ENCODE peak calls at places on chromosomes 11 and 22, in five cellular contexts. One of them, this sample, is unnamed.

GRCh38 chr11:75024764-75025211 is 36.1 kb downstream of the NEU3 start:
- DNase-seq in NCI-H748 treated with DMSO at 0.1 percent for 48 hours: no peak
- DNase-seq in NCI-H1417: peak; percentile 15
- DNase-seq in stimulated activated CD8-positive, alpha-beta memory T cell treated with anti-CD3 and anti-CD28 coated beads, Interleukin-15, amount 100 ng/mL, for 24 hours: no peak
- DNase-seq in kidney glomerular epithelial cell: no peak
- DNase-seq in this sample: no peak

GRCh38 chr22:22099194-22099486 is 116.6 kb upstream of the TOP3B start:
- DNase-seq in NCI-H748 treated with DMSO at 0.1 percent for 48 hours: no peak
- DNase-seq in NCI-H1417: no peak
- DNase-seq in stimulated activated CD8-positive, alpha-beta memory T cell treated with anti-CD3 and anti-CD28 coated beads, Interleukin-15, amount 100 ng/mL, for 24 hours: no peak
- DNase-seq in kidney glomerular epithelial cell: no peak
- DNase-seq in this sample: no peak

GRCh38 chr11:62410972-62411371 is 7.9 kb upstream of the SCGB1A1 start:
- DNase-seq in NCI-H748 treated with DMSO at 0.1 percent for 48 hours: no peak
- DNase-seq in NCI-H1417: no peak
- DNase-seq in stimulated activated CD8-positive, alpha-beta memory T cell treated with anti-CD3 and anti-CD28 coated beads, Interleukin-15, amount 100 ng/mL, for 24 hours: no peak
- DNase-seq in kidney glomerular epithelial cell: no peak
- DNase-seq in this sample: no peak

GRCh38 chr22:41254230-41254629 is 13.5 kb upstream of the CHADL start:
- DNase-seq in NCI-H748 treated with DMSO at 0.1 percent for 48 hours: no peak
- DNase-seq in NCI-H1417: no peak
- DNase-seq in stimulated activated CD8-positive, alpha-beta memory T cell treated with anti-CD3 and anti-CD28 coated beads, Interleukin-15, amount 100 ng/mL, for 24 hours: no peak
- DNase-seq in kidney glomerular epithelial cell: no peak
- DNase-seq in this sample: no peak

GRCh38 chr22:36292823-36293530 is 40.0 kb downstream of the APOL1 start:
- DNase-seq in NCI-H748 treated with DMSO at 0.1 percent for 48 hours: no peak
- DNase-seq in NCI-H1417: no peak
- DNase-seq in stimulated activated CD8-positive, alpha-beta memory T cell treated with anti-CD3 and anti-CD28 coated beads, Interleukin-15, amount 100 ng/mL, for 24 hours: no peak
- DNase-seq in kidney glomerular epithelial cell: no peak
- DNase-seq in this sample: no peak

GRCh38 chr11:60756307-60757032 is at the start of gene MS4A15:
- DNase-seq in NCI-H748 treated with DMSO at 0.1 percent for 48 hours: no peak
- DNase-seq in NCI-H1417: no peak
- DNase-seq in stimulated activated CD8-positive, alpha-beta memory T cell treated with anti-CD3 and anti-CD28 coated beads, Interleukin-15, amount 100 ng/mL, for 24 hours: no peak
- DNase-seq in kidney glomerular epithelial cell: no peak
- DNase-seq in this sample: no peak

GRCh38 chr11:27191061-27191460 is 150.4 kb downstream of the BBOX1 start:
- DNase-seq in NCI-H748 treated with DMSO at 0.1 percent for 48 hours: no peak
- DNase-seq in NCI-H1417: no peak
- DNase-seq in stimulated activated CD8-positive, alpha-beta memory T cell treated with anti-CD3 and anti-CD28 coated beads, Interleukin-15, amount 100 ng/mL, for 24 hours: no peak
- DNase-seq in kidney glomerular epithelial cell: no peak
- DNase-seq in this sample: no peak

GRCh38 chr11:83862691-83863090 is 576.5 kb upstream of the CCDC90B start:
- DNase-seq in NCI-H748 treated with DMSO at 0.1 percent for 48 hours: no peak
- DNase-seq in NCI-H1417: no peak
- DNase-seq in stimulated activated CD8-positive, alpha-beta memory T cell treated with anti-CD3 and anti-CD28 coated beads, Interleukin-15, amount 100 ng/mL, for 24 hours: no peak
- DNase-seq in kidney glomerular epithelial cell: no peak
- DNase-seq in this sample: no peak

GRCh38 chr11:121810291-121810690 is 305.7 kb downstream of the BLID start:
- DNase-seq in NCI-H748 treated with DMSO at 0.1 percent for 48 hours: no peak
- DNase-seq in NCI-H1417: no peak
- DNase-seq in stimulated activated CD8-positive, alpha-beta memory T cell treated with anti-CD3 and anti-CD28 coated beads, Interleukin-15, amount 100 ng/mL, for 24 hours: no peak
- DNase-seq in kidney glomerular epithelial cell: no peak
- DNase-seq in this sample: no peak

GRCh38 chr11:3109921-3110706 is 52.9 kb upstream of the CARS1 start:
- DNase-seq in NCI-H748 treated with DMSO at 0.1 percent for 48 hours: peak; percentile 38
- DNase-seq in NCI-H1417: no peak
- DNase-seq in stimulated activated CD8-positive, alpha-beta memory T cell treated with anti-CD3 and anti-CD28 coated beads, Interleukin-15, amount 100 ng/mL, for 24 hours: no peak
- DNase-seq in kidney glomerular epithelial cell: no peak
- DNase-seq in this sample: no peak

GRCh38 chr11:551131-551530 is 9.4 kb downstream of the LMNTD2 start:
- DNase-seq in NCI-H748 treated with DMSO at 0.1 percent for 48 hours: no peak
- DNase-seq in NCI-H1417: no peak
- DNase-seq in stimulated activated CD8-positive, alpha-beta memory T cell treated with anti-CD3 and anti-CD28 coated beads, Interleukin-15, amount 100 ng/mL, for 24 hours: no peak
- DNase-seq in kidney glomerular epithelial cell: no peak
- DNase-seq in this sample: no peak

GRCh38 chr11:44815917-44816456 is 89.2 kb downstream of the TSPAN18 start:
- DNase-seq in NCI-H748 treated with DMSO at 0.1 percent for 48 hours: no peak
- DNase-seq in NCI-H1417: no peak
- DNase-seq in stimulated activated CD8-positive, alpha-beta memory T cell treated with anti-CD3 and anti-CD28 coated beads, Interleukin-15, amount 100 ng/mL, for 24 hours: no peak
- DNase-seq in kidney glomerular epithelial cell: no peak
- DNase-seq in this sample: no peak

GRCh38 chr11:63813563-63814382 is 517 bp downstream of the SPINDOC start:
- DNase-seq in NCI-H748 treated with DMSO at 0.1 percent for 48 hours: peak; percentile 15
- DNase-seq in NCI-H1417: peak; percentile 87
- DNase-seq in stimulated activated CD8-positive, alpha-beta memory T cell treated with anti-CD3 and anti-CD28 coated beads, Interleukin-15, amount 100 ng/mL, for 24 hours: no peak
- DNase-seq in kidney glomerular epithelial cell: no peak
- DNase-seq in this sample: peak; percentile 13

GRCh38 chr22:46030241-46030880 is 53.4 kb upstream of the WNT7B start:
- DNase-seq in NCI-H748 treated with DMSO at 0.1 percent for 48 hours: no peak
- DNase-seq in NCI-H1417: no peak
- DNase-seq in stimulated activated CD8-positive, alpha-beta memory T cell treated with anti-CD3 and anti-CD28 coated beads, Interleukin-15, amount 100 ng/mL, for 24 hours: no peak
- DNase-seq in kidney glomerular epithelial cell: no peak
- DNase-seq in this sample: no peak

GRCh38 chr11:60891103-60891741 is 15.2 kb downstream of the PRPF19 start:
- DNase-seq in NCI-H748 treated with DMSO at 0.1 percent for 48 hours: no peak
- DNase-seq in NCI-H1417: no peak
- DNase-seq in stimulated activated CD8-positive, alpha-beta memory T cell treated with anti-CD3 and anti-CD28 coated beads, Interleukin-15, amount 100 ng/mL, for 24 hours: no peak
- DNase-seq in kidney glomerular epithelial cell: no peak
- DNase-seq in this sample: no peak

GRCh38 chr11:67631427-67631826 is 1.7 kb upstream of the NUDT8 start:
- DNase-seq in NCI-H748 treated with DMSO at 0.1 percent for 48 hours: no peak
- DNase-seq in NCI-H1417: no peak
- DNase-seq in stimulated activated CD8-positive, alpha-beta memory T cell treated with anti-CD3 and anti-CD28 coated beads, Interleukin-15, amount 100 ng/mL, for 24 hours: no peak
- DNase-seq in kidney glomerular epithelial cell: no peak
- DNase-seq in this sample: no peak

GRCh38 chr11:115665345-115665901 is 161.2 kb upstream of the CADM1 start:
- DNase-seq in NCI-H748 treated with DMSO at 0.1 percent for 48 hours: no peak
- DNase-seq in NCI-H1417: no peak
- DNase-seq in stimulated activated CD8-positive, alpha-beta memory T cell treated with anti-CD3 and anti-CD28 coated beads, Interleukin-15, amount 100 ng/mL, for 24 hours: no peak
- DNase-seq in kidney glomerular epithelial cell: no peak
- DNase-seq in this sample: no peak

GRCh38 chr22:45129703-45130524 is 33.8 kb upstream of the NUP50 start:
- DNase-seq in NCI-H748 treated with DMSO at 0.1 percent for 48 hours: no peak
- DNase-seq in NCI-H1417: no peak
- DNase-seq in stimulated activated CD8-positive, alpha-beta memory T cell treated with anti-CD3 and anti-CD28 coated beads, Interleukin-15, amount 100 ng/mL, for 24 hours: no peak
- DNase-seq in kidney glomerular epithelial cell: no peak
- DNase-seq in this sample: no peak

GRCh38 chr11:65111537-65112225 is at the start of gene TM7SF2:
- DNase-seq in NCI-H748 treated with DMSO at 0.1 percent for 48 hours: peak; percentile 95
- DNase-seq in NCI-H1417: peak; percentile 99
- DNase-seq in stimulated activated CD8-positive, alpha-beta memory T cell treated with anti-CD3 and anti-CD28 coated beads, Interleukin-15, amount 100 ng/mL, for 24 hours: peak; percentile 75
- DNase-seq in kidney glomerular epithelial cell: peak; percentile 83
- DNase-seq in this sample: peak; percentile 93

GRCh38 chr11:78954261-78954660 is 379.6 kb upstream of the NARS2 start:
- DNase-seq in NCI-H748 treated with DMSO at 0.1 percent for 48 hours: no peak
- DNase-seq in NCI-H1417: peak; percentile 24
- DNase-seq in stimulated activated CD8-positive, alpha-beta memory T cell treated with anti-CD3 and anti-CD28 coated beads, Interleukin-15, amount 100 ng/mL, for 24 hours: no peak
- DNase-seq in kidney glomerular epithelial cell: no peak
- DNase-seq in this sample: no peak

GRCh38 chr11:47415949-47416472 is 7.6 kb downstream of the SLC39A13 start:
- DNase-seq in NCI-H748 treated with DMSO at 0.1 percent for 48 hours: no peak
- DNase-seq in NCI-H1417: no peak
- DNase-seq in stimulated activated CD8-positive, alpha-beta memory T cell treated with anti-CD3 and anti-CD28 coated beads, Interleukin-15, amount 100 ng/mL, for 24 hours: no peak
- DNase-seq in kidney glomerular epithelial cell: peak; percentile 83
- DNase-seq in this sample: no peak

GRCh38 chr22:28229566-28230483 is 310.8 kb upstream of the PITPNB start:
- DNase-seq in NCI-H748 treated with DMSO at 0.1 percent for 48 hours: no peak
- DNase-seq in NCI-H1417: no peak
- DNase-seq in stimulated activated CD8-positive, alpha-beta memory T cell treated with anti-CD3 and anti-CD28 coated beads, Interleukin-15, amount 100 ng/mL, for 24 hours: no peak
- DNase-seq in kidney glomerular epithelial cell: no peak
- DNase-seq in this sample: no peak

GRCh38 chr11:62450543-62451242 is 31.9 kb downstream of the SCGB1A1 start:
- DNase-seq in NCI-H748 treated with DMSO at 0.1 percent for 48 hours: no peak
- DNase-seq in NCI-H1417: no peak
- DNase-seq in stimulated activated CD8-positive, alpha-beta memory T cell treated with anti-CD3 and anti-CD28 coated beads, Interleukin-15, amount 100 ng/mL, for 24 hours: no peak
- DNase-seq in kidney glomerular epithelial cell: no peak
- DNase-seq in this sample: no peak

GRCh38 chr11:81916459-81916858 is 817.2 kb downstream of the FAM181B start:
- DNase-seq in NCI-H748 treated with DMSO at 0.1 percent for 48 hours: no peak
- DNase-seq in NCI-H1417: no peak
- DNase-seq in stimulated activated CD8-positive, alpha-beta memory T cell treated with anti-CD3 and anti-CD28 coated beads, Interleukin-15, amount 100 ng/mL, for 24 hours: no peak
- DNase-seq in kidney glomerular epithelial cell: no peak
- DNase-seq in this sample: no peak

GRCh38 chr11:111302298-111302697 is 4.0 kb downstream of the POU2AF3 start:
- DNase-seq in NCI-H748 treated with DMSO at 0.1 percent for 48 hours: no peak
- DNase-seq in NCI-H1417: no peak
- DNase-seq in stimulated activated CD8-positive, alpha-beta memory T cell treated with anti-CD3 and anti-CD28 coated beads, Interleukin-15, amount 100 ng/mL, for 24 hours: no peak
- DNase-seq in kidney glomerular epithelial cell: no peak
- DNase-seq in this sample: no peak

GRCh38 chr11:72753341-72754148 is 1.3 kb upstream of the ARAP1 start:
- DNase-seq in NCI-H748 treated with DMSO at 0.1 percent for 48 hours: no peak
- DNase-seq in NCI-H1417: no peak
- DNase-seq in stimulated activated CD8-positive, alpha-beta memory T cell treated with anti-CD3 and anti-CD28 coated beads, Interleukin-15, amount 100 ng/mL, for 24 hours: no peak
- DNase-seq in kidney glomerular epithelial cell: no peak
- DNase-seq in this sample: no peak

GRCh38 chr11:17894929-17895658 is 117.8 kb downstream of the SERGEF start:
- DNase-seq in NCI-H748 treated with DMSO at 0.1 percent for 48 hours: no peak
- DNase-seq in NCI-H1417: no peak
- DNase-seq in stimulated activated CD8-positive, alpha-beta memory T cell treated with anti-CD3 and anti-CD28 coated beads, Interleukin-15, amount 100 ng/mL, for 24 hours: no peak
- DNase-seq in kidney glomerular epithelial cell: no peak
- DNase-seq in this sample: no peak

GRCh38 chr11:66823700-66824099 is 19.5 kb upstream of the RCE1 start:
- DNase-seq in NCI-H748 treated with DMSO at 0.1 percent for 48 hours: no peak
- DNase-seq in NCI-H1417: no peak
- DNase-seq in stimulated activated CD8-positive, alpha-beta memory T cell treated with anti-CD3 and anti-CD28 coated beads, Interleukin-15, amount 100 ng/mL, for 24 hours: no peak
- DNase-seq in kidney glomerular epithelial cell: no peak
- DNase-seq in this sample: no peak

GRCh38 chr11:118634435-118635236 is 27.2 kb downstream of the PHLDB1 start:
- DNase-seq in NCI-H748 treated with DMSO at 0.1 percent for 48 hours: peak; percentile 26
- DNase-seq in NCI-H1417: peak; percentile 82
- DNase-seq in stimulated activated CD8-positive, alpha-beta memory T cell treated with anti-CD3 and anti-CD28 coated beads, Interleukin-15, amount 100 ng/mL, for 24 hours: no peak
- DNase-seq in kidney glomerular epithelial cell: no peak
- DNase-seq in this sample: no peak

GRCh38 chr11:94583885-94584500 is 16.8 kb downstream of the PIWIL4 start:
- DNase-seq in NCI-H748 treated with DMSO at 0.1 percent for 48 hours: no peak
- DNase-seq in NCI-H1417: no peak
- DNase-seq in stimulated activated CD8-positive, alpha-beta memory T cell treated with anti-CD3 and anti-CD28 coated beads, Interleukin-15, amount 100 ng/mL, for 24 hours: no peak
- DNase-seq in kidney glomerular epithelial cell: no peak
- DNase-seq in this sample: no peak

GRCh38 chr11:68354181-68354872 is 41.9 kb downstream of the LRP5 start:
- DNase-seq in NCI-H748 treated with DMSO at 0.1 percent for 48 hours: no peak
- DNase-seq in NCI-H1417: no peak
- DNase-seq in stimulated activated CD8-positive, alpha-beta memory T cell treated with anti-CD3 and anti-CD28 coated beads, Interleukin-15, amount 100 ng/mL, for 24 hours: no peak
- DNase-seq in kidney glomerular epithelial cell: peak; percentile 12
- DNase-seq in this sample: no peak

GRCh38 chr22:48050836-48051235 is 1288.4 kb downstream of the TBC1D22A start:
- DNase-seq in NCI-H748 treated with DMSO at 0.1 percent for 48 hours: no peak
- DNase-seq in NCI-H1417: no peak
- DNase-seq in stimulated activated CD8-positive, alpha-beta memory T cell treated with anti-CD3 and anti-CD28 coated beads, Interleukin-15, amount 100 ng/mL, for 24 hours: no peak
- DNase-seq in kidney glomerular epithelial cell: no peak
- DNase-seq in this sample: no peak

GRCh38 chr11:65776196-65776595 is 4.6 kb downstream of the AP5B1 start:
- DNase-seq in NCI-H748 treated with DMSO at 0.1 percent for 48 hours: no peak
- DNase-seq in NCI-H1417: no peak
- DNase-seq in stimulated activated CD8-positive, alpha-beta memory T cell treated with anti-CD3 and anti-CD28 coated beads, Interleukin-15, amount 100 ng/mL, for 24 hours: no peak
- DNase-seq in kidney glomerular epithelial cell: no peak
- DNase-seq in this sample: no peak

GRCh38 chr22:19817561-19818263 is 37.0 kb downstream of the GNB1L start:
- DNase-seq in NCI-H748 treated with DMSO at 0.1 percent for 48 hours: no peak
- DNase-seq in NCI-H1417: peak; percentile 17
- DNase-seq in stimulated activated CD8-positive, alpha-beta memory T cell treated with anti-CD3 and anti-CD28 coated beads, Interleukin-15, amount 100 ng/mL, for 24 hours: no peak
- DNase-seq in kidney glomerular epithelial cell: no peak
- DNase-seq in this sample: no peak

GRCh38 chr11:71342116-71342515 is 89.7 kb upstream of the SHANK2 start:
- DNase-seq in NCI-H748 treated with DMSO at 0.1 percent for 48 hours: no peak
- DNase-seq in NCI-H1417: no peak
- DNase-seq in stimulated activated CD8-positive, alpha-beta memory T cell treated with anti-CD3 and anti-CD28 coated beads, Interleukin-15, amount 100 ng/mL, for 24 hours: no peak
- DNase-seq in kidney glomerular epithelial cell: no peak
- DNase-seq in this sample: no peak

GRCh38 chr22:39502109-39502788 is at the start of gene MIEF1:
- DNase-seq in NCI-H748 treated with DMSO at 0.1 percent for 48 hours: peak; percentile 67
- DNase-seq in NCI-H1417: peak; percentile 86
- DNase-seq in stimulated activated CD8-positive, alpha-beta memory T cell treated with anti-CD3 and anti-CD28 coated beads, Interleukin-15, amount 100 ng/mL, for 24 hours: peak; percentile 85
- DNase-seq in kidney glomerular epithelial cell: peak; percentile 84
- DNase-seq in this sample: peak; percentile 84

This sample was measured in effector memory CD4-positive, alpha-beta T cell.